ENCODE peak calls at places on chromosomes 4 and X, in nine cellular contexts. T is RCC 7860; D is fibroblast of lung; Q is anterior cingulate cortex; I is NCI-H524; Y is PC-3; P is activated CD4-positive, alpha-beta T cell treated with anti-CD3 and anti-CD28 coated beads, Interleukin-2, amount 50 U/mL, for 24 hours; G is OCI-LY7; R is caudate nucleus. O is an unnamed sample.

GRCh38 chrX:15963858-15964257 is 109.2 kb upstream of the AP1S2 start:
- DNase-seq in T (no peak), D (no peak), Q (no peak), I (no peak), Y (no peak), P (no peak), G (no peak), R (no peak), O (no peak)

GRCh38 chr4:23962462-23962861 is 72.6 kb upstream of the PPARGC1A start:
- DNase-seq in T (no peak), D (no peak), Q (no peak), I (no peak), Y (no peak), P (no peak), G (no peak), R (no peak), O (no peak)

GRCh38 chr4:104859601-104860000 is 287.1 kb upstream of the TET2 start:
- DNase-seq in T (no peak), D (peak), Q (no peak), I (no peak), Y (no peak), P (no peak), G (no peak), R (no peak), O (peak)

GRCh38 chrX:70166601-70167590 is 10.4 kb upstream of the DGAT2L6 start:
- DNase-seq in T (peak), D (peak), Q (no peak), I (no peak), Y (peak), P (no peak), G (no peak), R (no peak), O (peak)

GRCh38 chr4:69066945-69067344 is 29.3 kb upstream of the UGT2B7 start:
- DNase-seq in T (peak), D (peak), Q (no peak), I (no peak), Y (no peak), P (no peak), G (no peak), R (no peak), O (no peak)

GRCh38 chr4:162347492-162348213 is 183.9 kb upstream of the FSTL5 start:
- DNase-seq in T (no peak), D (no peak), Q (no peak), I (peak), Y (no peak), P (no peak), G (no peak), R (no peak), O (no peak)

GRCh38 chr4:7929530-7929951 is 10.1 kb downstream of the AFAP1 start:
- DNase-seq in T (no peak), D (no peak), Q (no peak), I (no peak), Y (peak), P (no peak), G (no peak), R (no peak), O (no peak)

GRCh38 chr4:25144870-25145481 is 15.3 kb downstream of the SEPSECS start:
- DNase-seq in T (peak), D (peak), Q (no peak), I (peak), Y (peak), P (no peak), G (peak), R (no peak), O (peak)

GRCh38 chr4:102871772-102872171 is 3.0 kb downstream of the CISD2 start:
- DNase-seq in T (no peak), D (no peak), Q (no peak), I (no peak), Y (no peak), P (no peak), G (no peak), R (no peak), O (no peak)

GRCh38 chr4:8708401-8709021 is 115.9 kb downstream of the CPZ start:
- DNase-seq in T (no peak), D (no peak), Q (no peak), I (no peak), Y (no peak), P (no peak), G (no peak), R (no peak), O (no peak)

GRCh38 chrX:53831662-53832635 is 145.4 kb upstream of the HUWE1 start:
- DNase-seq in T (peak), D (peak), Q (no peak), I (peak), Y (peak), P (peak), G (peak), R (no peak), O (peak)

GRCh38 chr4:24583451-24584174 is 741 bp downstream of the DHX15 start:
- DNase-seq in T (peak), D (peak), Q (peak), I (peak), Y (peak), P (peak), G (peak), R (peak), O (peak)

GRCh38 chr4:143358923-143359694 is 22.4 kb downstream of the GAB1 start:
- DNase-seq in T (peak), D (peak), Q (no peak), I (peak), Y (peak), P (no peak), G (peak), R (no peak), O (no peak)

GRCh38 chr4:186701273-186701672 is 22.4 kb downstream of the FAT1 start:
- DNase-seq in T (no peak), D (peak), Q (peak), I (peak), Y (no peak), P (no peak), G (no peak), R (no peak), O (peak)

GRCh38 chr4:147596377-147596776 is 20.8 kb upstream of the TMEM184C start:
- DNase-seq in T (no peak), D (no peak), Q (no peak), I (peak), Y (peak), P (no peak), G (no peak), R (no peak), O (peak)

GRCh38 chrX:125711103-125711502 is 391.4 kb downstream of the TEX13C start:
- DNase-seq in T (no peak), D (no peak), Q (no peak), I (no peak), Y (no peak), P (no peak), G (no peak), R (no peak), O (no peak)

GRCh38 chrX:97089116-97089515 is 205.4 kb downstream of the RPA4 start:
- DNase-seq in T (no peak), D (no peak), Q (no peak), I (no peak), Y (no peak), P (no peak), G (no peak), R (no peak), O (no peak)

GRCh38 chr4:86108152-86108551 is 251.7 kb downstream of the MAPK10 start:
- DNase-seq in T (no peak), D (peak), Q (no peak), I (no peak), Y (peak), P (no peak), G (no peak), R (no peak), O (peak)

GRCh38 chr4:82515705-82516104 is 46.1 kb downstream of the TMEM150C start:
- DNase-seq in T (no peak), D (peak), Q (peak), I (no peak), Y (peak), P (no peak), G (no peak), R (peak), O (peak)

GRCh38 chr4:156971623-156972369 is at the start of gene PDGFC:
- DNase-seq in T (peak), D (peak), Q (peak), I (peak), Y (peak), P (no peak), G (no peak), R (peak), O (peak)

GRCh38 chr4:122909683-122910082 is 12.7 kb downstream of the NUDT6 start:
- DNase-seq in T (no peak), D (no peak), Q (no peak), I (no peak), Y (no peak), P (no peak), G (no peak), R (no peak), O (no peak)

GRCh38 chrX:12922600-12922919 is 16.1 kb downstream of the TLR8 start:
- DNase-seq in T (no peak), D (no peak), Q (no peak), I (no peak), Y (no peak), P (no peak), G (no peak), R (no peak), O (no peak)

GRCh38 chr4:95409127-95409526 is 139.6 kb downstream of the UNC5C start:
- DNase-seq in T (no peak), D (peak), Q (no peak), I (no peak), Y (peak), P (no peak), G (no peak), R (no peak), O (no peak)

GRCh38 chr4:139472761-139473335 is 18.9 kb downstream of the RAB33B start:
- DNase-seq in T (no peak), D (no peak), Q (no peak), I (no peak), Y (no peak), P (no peak), G (no peak), R (no peak), O (no peak)

GRCh38 chr4:113695328-113696169 is 66.0 kb downstream of the CAMK2D start:
- DNase-seq in T (no peak), D (peak), Q (no peak), I (no peak), Y (peak), P (no peak), G (no peak), R (no peak), O (no peak)

GRCh38 chrX:104193485-104193884 is 27.2 kb downstream of the FAM199X start:
- DNase-seq in T (no peak), D (no peak), Q (no peak), I (no peak), Y (no peak), P (no peak), G (no peak), R (no peak), O (no peak)

O was measured in adipocyte.